ENCODE peak calls at places on chromosomes 12 and 14, in seven cellular contexts. Q, Y, G, A, L, R and B are unnamed samples.

GRCh38 chr14:68623307-68623706 is 169.6 kb downstream of the ZFP36L1 start:
- DNase-seq in Q (no peak), Y (no peak), G (no peak), A (no peak), L (no peak), R (no peak), B (no peak)

GRCh38 chr12:109612975-109613502 is 39.4 kb downstream of the MVK start:
- DNase-seq in Q (no peak), Y (no peak), G (no peak), A (peak; percentile 24), L (no peak), R (no peak), B (no peak)

GRCh38 chr14:32230695-32231280 is 27.7 kb upstream of the RNU6-8 start:
- DNase-seq in Q (no peak), Y (no peak), G (peak; percentile 32), A (peak; percentile 87), L (no peak), R (no peak), B (no peak)

GRCh38 chr12:47547077-47547476 is 158.8 kb downstream of the RPAP3 start:
- DNase-seq in Q (no peak), Y (no peak), G (peak; percentile 50), A (peak; percentile 55), L (no peak), R (no peak), B (no peak)

GRCh38 chr14:96281486-96281885 is 25.5 kb downstream of the BDKRB1 start:
- DNase-seq in Q (no peak), Y (no peak), G (no peak), A (no peak), L (no peak), R (no peak), B (no peak)

GRCh38 chr14:52873694-52874093 is 77.2 kb downstream of the FERMT2 start:
- DNase-seq in Q (no peak), Y (no peak), G (peak; percentile 13), A (peak; percentile 32), L (no peak), R (no peak), B (no peak)

GRCh38 chr12:57620936-57621496 is 9.8 kb downstream of the ARHGEF25 start:
- DNase-seq in Q (no peak), Y (no peak), G (no peak), A (no peak), L (no peak), R (no peak), B (no peak)

GRCh38 chr12:67320614-67321305 is 51.6 kb downstream of the CAND1 start:
- DNase-seq in Q (no peak), Y (no peak), G (no peak), A (no peak), L (no peak), R (no peak), B (no peak)

GRCh38 chr14:86541969-86542368 is 1012.0 kb downstream of the FLRT2 start:
- DNase-seq in Q (no peak), Y (no peak), G (no peak), A (no peak), L (no peak), R (no peak), B (no peak)

GRCh38 chr12:1917172-1918070 is 1.0 kb downstream of the CACNA2D4 start:
- DNase-seq in Q (peak; percentile 20), Y (peak; percentile 31), G (no peak), A (no peak), L (no peak), R (no peak), B (no peak)

GRCh38 chr14:91869556-91869955 is 2.2 kb upstream of the TC2N start:
- DNase-seq in Q (no peak), Y (no peak), G (no peak), A (no peak), L (no peak), R (no peak), B (no peak)

GRCh38 chr12:1281683-1282366 is 290.8 kb downstream of the ERC1 start:
- DNase-seq in Q (no peak), Y (no peak), G (no peak), A (peak; percentile 76), L (no peak), R (no peak), B (no peak)

GRCh38 chr12:5140190-5140589 is 96.5 kb downstream of the KCNA5 start:
- DNase-seq in Q (no peak), Y (no peak), G (no peak), A (no peak), L (no peak), R (no peak), B (no peak)

GRCh38 chr12:25052191-25053020 is 103.5 kb upstream of the BCAT1 start:
- DNase-seq in Q (peak; percentile 24), Y (no peak), G (no peak), A (no peak), L (no peak), R (no peak), B (no peak)

GRCh38 chr14:34043627-34044372 is 92.9 kb upstream of the EGLN3 start:
- DNase-seq in Q (peak; percentile 61), Y (no peak), G (peak; percentile 84), A (no peak), L (peak; percentile 20), R (no peak), B (no peak)